ENCODE peak calls at places on chromosomes 13 and 19, in seven cellular contexts. T is BE2C, E is body of pancreas, N is cardiac muscle cell, X is thyroid gland, G is fibroblast of lung, A is adrenal gland. R is an unnamed sample.

GRCh38 chr13:66513728-66514127 is 716.4 kb downstream of the PCDH9 start:
- DNase-seq in A (no peak), G (peak; percentile 81), T (no peak), N (no peak), X (no peak), E (no peak), R (no peak)

GRCh38 chr13:100274942-100275506 is 186.1 kb downstream of the PCCA start:
- DNase-seq in X (no peak), E (no peak), A (no peak), N (no peak), T (no peak), G (peak; percentile 63), R (no peak)

GRCh38 chr19:5788422-5788821 is 2.5 kb downstream of the DUS3L start:
- DNase-seq in A (no peak), X (no peak), N (no peak), G (no peak), T (no peak), E (no peak), R (no peak)

GRCh38 chr19:1252221-1252817 is 3.9 kb downstream of the MIDN start:
- DNase-seq in G (peak; percentile 96), X (peak; percentile 96), N (no peak), E (peak; percentile 94), T (peak; percentile 64), A (peak; percentile 96), R (peak; percentile 92)

GRCh38 chr13:79637086-79637763 is 156.3 kb downstream of the NDFIP2 start:
- DNase-seq in G (peak; percentile 9), E (peak; percentile 36), N (peak; percentile 30), T (peak; percentile 20), X (peak; percentile 6), A (peak; percentile 60), R (no peak)

GRCh38 chr13:66803759-66804456 is 426.2 kb downstream of the PCDH9 start:
- DNase-seq in X (peak; percentile 1), G (no peak), A (no peak), T (peak; percentile 38), N (no peak), E (no peak), R (no peak)

GRCh38 chr13:113187905-113188595 is 20.4 kb downstream of the PCID2 start:
- DNase-seq in T (no peak), X (no peak), N (no peak), G (peak; percentile 36), A (no peak), E (no peak), R (no peak)

GRCh38 chr13:27264181-27264580 is 6.4 kb upstream of the RASL11A start:
- DNase-seq in A (peak; percentile 45), X (no peak), T (peak; percentile 49), G (peak; percentile 78), N (peak; percentile 30), E (no peak), R (no peak)

GRCh38 chr13:91228940-91229339 is 118.5 kb upstream of the MIR17HG start:
- DNase-seq in X (no peak), A (no peak), G (peak; percentile 2), E (no peak), T (no peak), N (no peak), R (no peak)

GRCh38 chr13:84430441-84430840 is 548.2 kb upstream of the SLITRK1 start:
- DNase-seq in G (no peak), N (no peak), A (no peak), E (no peak), T (no peak), X (no peak), R (no peak)

GRCh38 chr19:38731654-38732301 is 12.5 kb downstream of the CAPN12 start:
- DNase-seq in T (no peak), A (peak; percentile 67), X (peak; percentile 77), E (peak; percentile 83), G (no peak), N (no peak), R (peak; percentile 82)

GRCh38 chr19:51093066-51093465 is 10.4 kb upstream of the KLK14 start:
- DNase-seq in T (no peak), X (peak; percentile 91), E (no peak), N (no peak), A (no peak), G (no peak), R (no peak)

GRCh38 chr19:52942371-52943133 is 19.3 kb upstream of the ZNF888 start:
- DNase-seq in T (peak; percentile 88), E (peak; percentile 97), X (peak; percentile 93), N (peak; percentile 90), A (peak; percentile 93), G (peak; percentile 81), R (peak; percentile 99)

GRCh38 chr19:6498294-6499036 is 3.6 kb downstream of the TUBB4A start:
- DNase-seq in E (no peak), X (no peak), N (no peak), T (no peak), G (no peak), A (peak; percentile 66), R (no peak)

GRCh38 chr19:19488875-19489690 is 26.3 kb downstream of the TSSK6 start:
- DNase-seq in G (peak; percentile 92), N (peak; percentile 33), T (peak; percentile 77), X (peak; percentile 82), E (peak; percentile 70), A (peak; percentile 83), R (peak; percentile 84)

GRCh38 chr19:13138916-13139198 is 11.3 kb downstream of the STX10 start:
- DNase-seq in T (no peak), X (no peak), G (no peak), N (no peak), A (no peak), E (no peak), R (no peak)

GRCh38 chr13:93145199-93145598 is 81.4 kb upstream of the GPC6 start:
- DNase-seq in E (no peak), A (no peak), X (no peak), N (no peak), T (no peak), G (no peak), R (no peak)

GRCh38 chr19:1969176-1970002 is 28.4 kb downstream of the CSNK1G2 start:
- DNase-seq in X (no peak), A (no peak), N (no peak), G (no peak), T (no peak), E (no peak), R (no peak)

GRCh38 chr19:48619692-48620565 is 623 bp downstream of the SPHK2 start:
- DNase-seq in X (no peak), T (no peak), A (peak; percentile 50), N (no peak), G (no peak), E (no peak), R (no peak)

GRCh38 chr19:1481893-1482360 is 2.9 kb upstream of the C19orf25 start:
- DNase-seq in N (no peak), T (no peak), X (no peak), A (no peak), E (no peak), G (no peak), R (peak; percentile 60)

GRCh38 chr19:49884109-49884508 is 6.6 kb downstream of the TBC1D17 start:
- DNase-seq in G (no peak), A (no peak), T (no peak), N (no peak), E (no peak), X (no peak), R (no peak)
- H3K4me3 ChIP-seq in G (no peak overlapping the region), A (no peak overlapping the region), T (no peak overlapping the region), N (no peak overlapping the region), E (no peak overlapping the region), X (no peak overlapping the region), R (no peak overlapping the region)

DNA sequence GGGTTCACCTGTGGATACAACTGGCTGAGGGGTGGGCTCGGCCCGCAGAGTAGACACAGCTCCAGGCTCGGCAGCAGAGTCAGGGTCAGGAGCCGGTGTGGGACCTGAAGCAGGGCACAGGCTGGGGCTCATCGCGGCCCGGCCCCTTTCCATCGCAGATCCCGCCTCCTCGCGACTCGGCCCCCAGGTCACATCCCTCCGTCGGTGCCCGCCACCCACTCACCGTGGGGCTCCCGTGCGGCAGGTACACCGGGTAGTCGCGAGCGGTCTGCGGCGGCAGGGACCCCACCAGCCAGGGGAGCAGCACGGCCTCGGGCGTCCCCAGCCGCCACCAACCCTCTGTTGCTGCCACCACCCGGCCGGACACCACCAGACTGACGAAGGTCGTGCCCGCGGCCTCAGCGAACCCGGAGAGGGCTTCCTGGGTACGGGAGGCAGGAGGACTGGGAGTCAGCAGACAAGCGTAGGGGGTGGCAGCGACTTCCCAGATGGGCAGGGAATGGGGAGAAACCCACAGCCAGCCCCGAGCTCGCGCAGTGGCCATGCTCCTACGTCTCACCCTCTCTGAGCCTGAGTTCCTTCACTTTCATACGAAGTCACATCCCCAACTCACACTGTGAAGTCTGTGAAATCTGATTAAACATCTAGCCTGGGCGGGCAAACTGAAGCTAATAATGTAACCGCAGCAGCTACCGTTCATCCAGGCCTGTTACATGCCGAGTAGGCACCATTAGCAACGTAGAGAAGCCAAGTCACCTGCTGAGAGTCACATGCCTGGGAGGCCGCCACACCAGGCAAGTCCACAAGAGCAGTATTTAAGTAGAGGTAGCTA is 3.7 kb downstream of the FUZ start:
- DNase-seq in G (peak; percentile 19), T (peak; percentile 53), A (peak; percentile 85), E (peak; percentile 60), N (peak; percentile 52), X (peak; percentile 56), R (peak; percentile 51)
- TF ChIP-seq CTCF in G (no peak), T (peak; percentile 21), A (no peak), E (peak; percentile 3), N (no peak), X (no peak), R (no peak)

GRCh38 chr19:28828276-28828870 is 384.6 kb downstream of the UQCRFS1 start:
- DNase-seq in N (no peak), E (no peak), X (no peak), A (no peak), T (no peak), G (no peak), R (no peak)

GRCh38 chr19:28820289-28820688 is 392.7 kb downstream of the UQCRFS1 start:
- DNase-seq in G (no peak), N (no peak), T (no peak), E (no peak), A (no peak), X (no peak), R (no peak)

GRCh38 chr19:28827382-28827781 is 385.6 kb downstream of the UQCRFS1 start:
- DNase-seq in T (no peak), G (no peak), E (no peak), A (no peak), X (no peak), N (no peak), R (no peak)

GRCh38 chr19:28823338-28823961 is 389.5 kb downstream of the UQCRFS1 start:
- DNase-seq in T (no peak), E (no peak), X (no peak), G (no peak), N (no peak), A (no peak), R (no peak)
- H3K4me1 ChIP-seq in T (no peaks in the 10 kb centered on the region), E (no peaks in the 10 kb centered on the region), X (no peaks in the 10 kb centered on the region), G (no peaks in the 10 kb centered on the region), N (no peaks in the 10 kb centered on the region), A (no peaks in the 10 kb centered on the region), R (no peaks in the 10 kb centered on the region)

DNA sequence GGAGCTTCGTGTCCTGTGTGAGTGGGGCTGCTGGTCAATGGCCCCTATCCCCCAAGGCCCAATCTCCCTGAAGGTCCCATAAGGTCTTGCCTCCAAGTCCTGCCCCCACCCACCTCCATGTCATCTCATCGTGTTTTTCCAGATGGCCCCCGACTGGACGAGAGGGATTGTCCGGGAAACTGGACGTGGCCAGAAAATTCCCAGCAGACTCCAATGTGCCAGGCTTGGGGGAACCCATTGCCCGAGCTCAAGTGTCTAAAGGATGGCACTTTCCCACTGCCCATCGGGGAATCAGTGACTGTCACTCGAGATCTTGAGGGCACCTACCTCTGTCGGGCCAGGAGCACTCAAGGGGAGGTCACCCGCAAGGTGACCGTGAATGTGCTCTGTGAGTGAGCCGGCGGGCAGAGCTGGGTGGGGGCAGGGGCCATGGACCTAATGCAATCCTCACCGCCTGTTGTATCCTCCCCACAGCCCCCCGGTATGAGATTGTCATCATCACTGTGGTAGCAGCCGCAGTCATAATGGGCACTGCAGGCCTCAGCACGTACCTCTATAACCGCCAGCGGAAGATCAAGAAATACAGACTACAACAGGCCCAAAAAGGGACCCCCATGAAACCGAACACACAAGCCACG is 2.0 kb upstream of the ICAM4 start:
- DNase-seq in N (no peak), G (no peak), T (no peak), X (no peak), E (no peak), A (no peak), R (no peak)
- H3K4me3 ChIP-seq in N (no peak overlapping the region), G (no peak overlapping the region), T (no peak overlapping the region), X (no peak overlapping the region), E (no peak overlapping the region), A (no peak overlapping the region), R (no peak overlapping the region)

R was measured in mucosa of descending colon.